ENCODE peak calls at places on chromosomes 11 and 22, in four cellular contexts. T is K562, I is GM12878, W is HepG2. V is an unnamed sample.

GRCh38 chr11:65172600-65172999 is 2.6 kb downstream of the SPDYC start:
- DNase-seq in T (peak), W (no peak), I (no peak), V (no peak)

GRCh38 chr11:129023968-129024676 is 81.5 kb upstream of the TP53AIP1 start:
- DNase-seq in I (no peak), W (no peak), T (no peak), V (peak)

GRCh38 chr11:113991170-113991569 is 16.3 kb downstream of the HTR3A start:
- DNase-seq in I (no peak), W (peak), T (peak), V (peak)

GRCh38 chr11:1032310-1032891 is 4.1 kb downstream of the MUC6 start:
- DNase-seq in T (no peak), W (no peak), I (no peak), V (no peak)

GRCh38 chr11:117973446-117973922 is 12.7 kb upstream of the IL10RA start:
- DNase-seq in T (no peak), I (no peak), W (no peak), V (no peak)

GRCh38 chr11:114342476-114342875 is 46.3 kb downstream of the NNMT start:
- DNase-seq in T (no peak), I (no peak), W (no peak), V (no peak)

GRCh38 chr22:39773976-39774539 is 119.5 kb downstream of the ENTHD1 start:
- DNase-seq in I (peak), T (peak), W (no peak), V (no peak)

GRCh38 chr22:44396021-44396726 is 83.4 kb upstream of the SHISAL1 start:
- DNase-seq in W (no peak), I (no peak), T (no peak), V (no peak)

GRCh38 chr11:87849216-87849615 is 326.0 kb downstream of the RAB38 start:
- DNase-seq in I (no peak), W (no peak), T (no peak), V (no peak)

GRCh38 chr22:43828711-43829447 is 16.8 kb upstream of the EFCAB6 start:
- DNase-seq in T (no peak), W (no peak), I (no peak), V (peak)

GRCh38 chr11:120239713-120240640 is at the start of gene POU2F3:
- DNase-seq in T (peak), I (no peak), W (no peak), V (peak)

GRCh38 chr22:35947794-35948425 is 80.7 kb downstream of the RBFOX2 start:
- DNase-seq in W (no peak), I (no peak), T (no peak), V (no peak)

GRCh38 chr22:31127181-31127772 is 4.5 kb downstream of the INPP5J start:
- DNase-seq in T (peak), W (no peak), I (no peak), V (peak)

GRCh38 chr11:86623041-86623621 is 49.3 kb downstream of the ME3 start:
- DNase-seq in W (no peak), T (no peak), I (no peak), V (no peak)
- TF ChIP-seq CBFB in W (no peak), T (no peak), I (no peak), V (no peak)

GRCh38 chr11:96102664-96103068 is 178.8 kb upstream of the MTMR2 start:
- DNase-seq in I (no peak), T (no peak), W (no peak), V (no peak)

GRCh38 chr11:96103721-96104120 is 179.8 kb upstream of the MTMR2 start:
- DNase-seq in W (no peak), T (no peak), I (no peak), V (no peak)

GRCh38 chr11:96103102-96103501 is 179.2 kb upstream of the MTMR2 start:
- DNase-seq in W (no peak), T (peak), I (no peak), V (no peak)

GRCh38 chr11:96098511-96099241 is 174.8 kb upstream of the MTMR2 start:
- DNase-seq in W (peak), T (no peak), I (no peak), V (no peak)

DNA sequence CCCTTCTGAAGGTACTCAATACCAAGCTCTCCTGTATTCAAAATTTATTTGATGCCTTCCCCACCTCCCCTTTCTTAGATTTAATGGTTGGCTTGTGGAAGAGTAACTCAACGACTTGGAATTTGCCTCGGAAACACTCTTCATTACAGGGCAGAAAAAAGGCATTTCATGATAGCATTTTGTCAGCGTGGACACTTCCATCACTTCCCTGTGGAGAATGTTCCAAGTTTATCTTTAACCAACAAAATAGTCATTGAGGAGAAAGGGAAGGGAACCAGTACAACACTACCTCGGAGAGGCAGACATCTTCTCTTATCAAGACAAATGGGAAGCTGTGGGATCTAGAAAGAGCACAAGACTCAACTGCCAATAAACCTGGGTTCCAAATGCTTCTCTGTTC is 177.2 kb upstream of the MTMR2 start:
- DNase-seq in W (no peak), I (no peak), T (no peak), V (no peak)
- TF ChIP-seq NR2C2 in W (no peak), I (no peak), T (no peak), V (no peak)

GRCh38 chr22:46091277-46091977 is 58.9 kb upstream of the PPARA start:
- DNase-seq in I (no peak), T (no peak), W (no peak), V (no peak)
- TF ChIP-seq CBFB in I (no peak), T (no peak), W (no peak), V (no peak)

GRCh38 chr11:22342599-22343138 is 4.5 kb downstream of the SLC17A6 start:
- DNase-seq in W (no peak), T (no peak), I (no peak), V (no peak)

GRCh38 chr11:22340803-22341581 is 2.8 kb downstream of the SLC17A6 start:
- DNase-seq in W (no peak), T (no peak), I (no peak), V (peak)

GRCh38 chr11:22338465-22338810 is 257 bp downstream of the SLC17A6 start:
- DNase-seq in T (no peak), I (no peak), W (no peak), V (no peak)

GRCh38 chr11:22341582-22341919 is 3.4 kb downstream of the SLC17A6 start:
- DNase-seq in T (no peak), W (no peak), I (no peak), V (peak)

DNA sequence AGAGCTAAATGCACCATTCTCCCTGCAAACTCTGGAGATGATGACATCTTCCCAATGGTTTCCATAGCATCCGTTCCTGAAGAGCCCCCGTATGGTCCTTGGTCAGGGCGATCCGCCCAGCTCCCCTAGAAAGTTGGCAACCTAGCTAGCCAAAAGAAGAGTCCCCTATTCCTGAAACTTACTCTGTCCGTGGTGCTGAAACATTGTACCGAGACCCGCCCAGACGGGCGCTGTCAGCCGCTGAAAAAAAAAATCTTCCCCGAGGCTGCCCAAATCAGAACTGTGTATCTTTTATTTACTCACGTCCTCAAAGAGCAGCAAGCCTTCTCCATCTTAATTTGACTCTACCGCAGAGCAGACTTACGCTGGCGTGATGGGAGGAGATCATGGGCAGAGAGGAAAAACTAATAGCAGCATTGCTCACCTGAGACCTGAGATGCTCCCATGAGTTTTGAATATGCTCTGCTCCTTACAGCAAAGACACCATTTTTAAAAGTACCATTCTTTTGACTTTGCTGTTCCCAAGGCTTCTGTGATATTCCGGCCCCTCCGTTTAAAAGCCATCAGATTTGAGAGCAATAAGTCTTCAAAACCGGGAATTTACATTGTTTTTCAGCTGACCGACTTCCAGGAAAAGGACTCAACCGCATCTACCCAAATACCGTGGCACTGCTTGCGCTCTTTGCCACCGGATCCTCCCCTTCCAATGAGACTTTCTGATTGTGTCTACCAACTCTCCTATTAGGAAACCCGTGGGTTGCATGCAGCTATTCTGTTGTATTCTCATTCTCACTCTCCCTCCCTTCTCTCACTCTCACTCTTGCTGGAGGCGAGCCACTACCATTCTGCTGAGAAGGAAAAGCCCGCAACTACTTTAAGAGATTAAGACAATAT is at the start of gene SLC17A6:
- DNase-seq in I (no peak), T (peak), W (peak), V (peak)
- TF ChIP-seq NR2C2 in I (no peak), T (no peak), W (no peak), V (no peak)

GRCh38 chr22:25393121-25393805 is 171.2 kb upstream of the GRK3 start:
- DNase-seq in W (no peak), T (no peak), I (no peak), V (no peak)
- TF ChIP-seq CBFB in W (no peak), T (no peak), I (no peak), V (no peak)

GRCh38 chr22:20937031-20937793 is 20.0 kb downstream of the CRKL start:
- DNase-seq in W (no peak), T (peak), I (no peak), V (no peak)
- TF ChIP-seq NR2C2 in W (no peak), T (no peak), I (no peak), V (no peak)

DNA sequence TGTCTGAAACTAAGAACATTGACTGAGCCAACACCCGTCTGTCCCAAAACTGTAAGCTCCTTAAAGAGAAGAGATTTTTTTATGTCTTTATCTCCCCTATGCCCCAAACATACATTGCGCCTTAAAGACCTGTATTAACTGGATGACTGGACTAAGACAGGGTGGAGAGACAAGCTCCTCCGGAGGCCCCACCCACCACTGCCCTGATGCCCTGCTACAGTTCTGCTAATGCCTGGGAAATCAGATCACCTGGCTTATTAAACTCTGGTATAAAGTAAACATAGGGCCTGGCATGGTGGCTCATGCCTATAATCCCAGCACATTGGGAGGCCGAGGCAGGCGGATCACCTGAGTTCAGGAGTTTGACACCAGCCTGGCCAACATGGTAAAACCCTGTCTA is 203.7 kb downstream of the TENM4 start:
- DNase-seq in W (no peak), T (no peak), I (no peak), V (no peak)
- TF ChIP-seq CBFB in W (no peak), T (no peak), I (no peak), V (no peak)

DNA sequence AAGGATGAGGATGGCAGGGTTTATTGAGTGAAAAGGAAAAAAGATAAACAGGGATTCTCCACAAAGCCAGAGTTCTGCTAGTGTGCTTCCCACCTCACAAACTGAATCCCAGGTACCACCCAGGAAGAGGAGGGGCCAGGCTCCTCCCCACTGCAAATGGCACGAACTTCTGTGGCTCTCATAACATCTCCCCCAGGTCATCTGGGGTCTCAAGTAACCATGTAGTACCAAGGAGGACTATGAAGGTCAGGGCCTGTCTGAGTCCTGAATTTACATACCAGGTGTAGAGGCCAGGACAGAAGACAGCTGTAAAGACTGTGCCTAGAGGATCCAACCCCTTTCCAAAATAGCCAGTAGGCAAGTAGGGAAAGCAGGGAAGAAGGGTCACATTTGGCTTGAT is 25.7 kb upstream of the GNAZ start:
- DNase-seq in I (no peak), W (no peak), T (no peak), V (no peak)
- TF ChIP-seq NR2C2 in I (no peak), W (no peak), T (no peak), V (no peak)

GRCh38 chr11:61778357-61778886 is 14.0 kb downstream of the TMEM258 start:
- DNase-seq in W (no peak), I (no peak), T (no peak), V (no peak)

GRCh38 chr11:61777234-61778090 is 14.9 kb downstream of the TMEM258 start:
- DNase-seq in I (no peak), W (no peak), T (no peak), V (peak)

GRCh38 chr11:61779666-61780525 is 12.5 kb downstream of the TMEM258 start:
- DNase-seq in I (no peak), W (no peak), T (no peak), V (no peak)

GRCh38 chr11:61780581-61781162 is 11.7 kb downstream of the TMEM258 start:
- DNase-seq in I (no peak), W (no peak), T (no peak), V (no peak)

DNA sequence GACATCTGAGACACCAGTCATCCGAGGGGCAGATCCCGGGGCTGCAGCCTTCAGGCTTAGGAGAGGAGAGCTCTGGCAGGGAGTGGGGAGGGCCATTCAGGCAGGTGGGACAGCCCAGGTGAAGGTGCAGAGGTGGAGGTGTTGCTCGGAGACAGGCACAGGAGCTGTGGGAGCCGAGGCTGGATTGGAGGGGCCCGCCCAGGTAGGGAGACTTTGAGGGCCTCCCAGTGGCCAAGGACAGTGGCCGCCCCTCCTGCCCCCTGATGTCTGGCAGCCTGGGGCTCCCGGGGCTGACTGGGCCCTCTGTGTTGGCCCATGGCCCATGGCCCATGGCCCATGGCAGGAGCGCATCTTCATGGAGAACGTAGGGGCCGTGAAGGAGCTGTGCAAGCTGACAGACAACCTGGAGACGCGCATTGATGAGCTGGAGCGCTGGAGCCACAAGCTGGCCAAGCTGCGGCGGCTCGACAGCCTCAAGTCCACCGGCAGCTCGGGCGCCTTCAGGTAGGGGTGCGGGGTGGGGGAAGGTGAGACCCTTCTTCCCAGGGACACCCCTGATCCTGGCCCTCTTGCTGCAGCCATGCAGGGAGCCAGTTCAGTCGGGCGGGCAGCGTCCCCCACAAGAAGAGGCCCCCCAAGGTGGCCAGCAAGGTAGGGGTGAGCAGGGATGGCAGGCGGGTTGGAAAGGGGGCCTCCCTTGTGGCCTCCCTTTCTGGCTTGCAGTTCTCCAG is 13.3 kb downstream of the TMEM258 start:
- DNase-seq in T (no peak), I (no peak), W (no peak), V (no peak)
- TF ChIP-seq CBFB in T (no peak), I (no peak), W (no peak), V (no peak)